ENCODE peak calls at places on chromosomes 12 and 14, in eight cellular contexts. V, J, D, X, I, H, P and K are unnamed samples.

GRCh38 chr14:41498959-41499358 is 107.7 kb upstream of the LRFN5 start:
- DNase-seq in V (no peak), J (no peak), D (no peak), X (no peak), I (no peak), H (no peak), P (no peak), K (no peak)

GRCh38 chr14:54786816-54787215 is 115.8 kb downstream of the GCH1 start:
- DNase-seq in V (no peak), J (peak), D (no peak), X (no peak), I (no peak), H (no peak), P (no peak), K (no peak)

GRCh38 chr14:38409081-38409705 is 153.3 kb upstream of the CLEC14A start:
- DNase-seq in V (no peak), J (no peak), D (no peak), X (no peak), I (no peak), H (no peak), P (no peak), K (no peak)

GRCh38 chr14:65080954-65081747 is 21.2 kb downstream of the MAX start:
- DNase-seq in V (no peak), J (no peak), D (no peak), X (no peak), I (no peak), H (no peak), P (no peak), K (peak)

GRCh38 chr12:67386869-67387570 is 117.9 kb downstream of the CAND1 start:
- DNase-seq in V (no peak), J (no peak), D (no peak), X (peak), I (no peak), H (no peak), P (no peak), K (no peak)

GRCh38 chr12:48988030-48988649 is 10.0 kb downstream of the WNT1 start:
- DNase-seq in V (peak), J (peak), D (peak), X (no peak), I (no peak), H (peak), P (peak), K (peak)

GRCh38 chr14:85617799-85618198 is 87.9 kb downstream of the FLRT2 start:
- DNase-seq in V (no peak), J (no peak), D (no peak), X (no peak), I (no peak), H (no peak), P (no peak), K (no peak)

GRCh38 chr12:8796831-8797626 is 25.4 kb upstream of the A2ML1 start:
- DNase-seq in V (no peak), J (no peak), D (no peak), X (no peak), I (no peak), H (no peak), P (no peak), K (no peak)

GRCh38 chr14:32230181-32230580 is 27.1 kb upstream of the RNU6-8 start:
- DNase-seq in V (no peak), J (no peak), D (no peak), X (peak), I (no peak), H (no peak), P (no peak), K (no peak)

GRCh38 chr12:22653075-22653474 is 28.1 kb downstream of the ETNK1 start:
- DNase-seq in V (no peak), J (no peak), D (no peak), X (peak), I (no peak), H (no peak), P (no peak), K (no peak)

GRCh38 chr12:32171211-32171610 is 64.6 kb downstream of the BICD1 start:
- DNase-seq in V (no peak), J (no peak), D (no peak), X (no peak), I (no peak), H (no peak), P (no peak), K (no peak)

GRCh38 chr12:5123921-5124320 is 80.2 kb downstream of the KCNA5 start:
- DNase-seq in V (no peak), J (no peak), D (no peak), X (peak), I (no peak), H (no peak), P (no peak), K (no peak)

GRCh38 chr14:90336985-90337384 is 5.2 kb upstream of the NRDE2 start:
- DNase-seq in V (peak), J (no peak), D (no peak), X (no peak), I (peak), H (peak), P (no peak), K (peak)

GRCh38 chr12:122413516-122414404 is 8.7 kb downstream of the CLIP1 start:
- DNase-seq in V (no peak), J (no peak), D (no peak), X (peak), I (no peak), H (no peak), P (no peak), K (no peak)

GRCh38 chr12:105933671-105934665 is 204.8 kb downstream of the NUAK1 start:
- DNase-seq in V (no peak), J (peak), D (no peak), X (peak), I (no peak), H (peak), P (no peak), K (no peak)

GRCh38 chr12:115078988-115079387 is 395.0 kb upstream of the TBX3 start:
- DNase-seq in V (no peak), J (no peak), D (no peak), X (no peak), I (no peak), H (no peak), P (no peak), K (no peak)

GRCh38 chr12:55666508-55666907 is 29.8 kb downstream of the OR10P1 start:
- DNase-seq in V (no peak), J (no peak), D (no peak), X (no peak), I (no peak), H (no peak), P (no peak), K (no peak)

GRCh38 chr12:118409834-118410233 is 33.5 kb downstream of the SUDS3 start:
- DNase-seq in V (no peak), J (no peak), D (no peak), X (no peak), I (no peak), H (no peak), P (no peak), K (no peak)

GRCh38 chr14:73047808-73048207 is 10.5 kb upstream of the RBM25 start:
- DNase-seq in V (no peak), J (no peak), D (no peak), X (no peak), I (no peak), H (no peak), P (no peak), K (no peak)

GRCh38 chr14:68137704-68138619 is 318.4 kb downstream of the RAD51B start:
- DNase-seq in V (peak), J (peak), D (no peak), X (peak), I (no peak), H (peak), P (no peak), K (peak)

GRCh38 chr14:82180057-82180620 is 646.5 kb upstream of the SEL1L start:
- DNase-seq in V (no peak), J (no peak), D (peak), X (no peak), I (no peak), H (no peak), P (no peak), K (no peak)

GRCh38 chr12:18849761-18850160 is 111.8 kb downstream of the CAPZA3 start:
- DNase-seq in V (no peak), J (no peak), D (no peak), X (peak), I (no peak), H (no peak), P (no peak), K (no peak)

GRCh38 chr14:42214981-42215491 is 608.4 kb downstream of the LRFN5 start:
- DNase-seq in V (no peak), J (no peak), D (no peak), X (peak), I (no peak), H (peak), P (no peak), K (no peak)